ENCODE peak calls at places on chromosomes 7 and 10, in four cellular contexts. N is lower lobe of right lung, H is ovary, M is dorsolateral prefrontal cortex. J is an unnamed sample.
A peak's percentile ranks its signal among the peaks of the same experiment; 100 is the strongest.

GRCh38 chr7:42106562-42106961 is 130.4 kb downstream of the GLI3 start:
- DNase-seq in M (no peak), H (no peak), N (no peak), J (no peak)

GRCh38 chr10:69958232-69958902 is 94.3 kb upstream of the MACROH2A2 start:
- DNase-seq in N (no peak), M (no peak), H (no peak), J (no peak)

GRCh38 chr7:99393363-99394187 is 14.8 kb downstream of the PDAP1 start:
- DNase-seq in H (peak; percentile 67), N (no peak), M (no peak), J (peak; percentile 77)

GRCh38 chr7:152462995-152463713 is 27.4 kb upstream of the KMT2C start:
- DNase-seq in H (no peak), N (no peak), M (peak; percentile 33), J (no peak)

GRCh38 chr10:129743738-129744133 is 220.3 kb downstream of the EBF3 start:
- DNase-seq in N (no peak), M (no peak), H (no peak), J (no peak)

GRCh38 chr10:131841131-131841661 is 59.6 kb upstream of the PPP2R2D start:
- DNase-seq in H (no peak), M (peak; percentile 5), N (peak; percentile 16), J (peak; percentile 38)

GRCh38 chr10:17713133-17713532 is 38.9 kb upstream of the TMEM236 start:
- DNase-seq in N (no peak), M (no peak), H (no peak), J (no peak)

GRCh38 chr10:125162181-125162906 is 2.0 kb upstream of the CTBP2 start:
- DNase-seq in M (no peak), H (peak; percentile 47), N (peak; percentile 55), J (no peak)

GRCh38 chr10:124701038-124701365 is 43.2 kb downstream of the FAM53B start:
- DNase-seq in M (no peak), H (no peak), N (no peak), J (no peak)

GRCh38 chr7:36115448-36116321 is 37.4 kb upstream of the EEPD1 start:
- DNase-seq in N (peak; percentile 79), M (peak; percentile 43), H (peak; percentile 76), J (peak; percentile 85)

GRCh38 chr7:82443801-82444219 is 233 bp upstream of the CACNA2D1 start:
- DNase-seq in H (peak; percentile 85), N (peak; percentile 70), M (peak; percentile 69), J (peak; percentile 86)

GRCh38 chr7:111172573-111172972 is 81.6 kb downstream of the LRRN3 start:
- DNase-seq in N (no peak), M (no peak), H (no peak), J (no peak)

GRCh38 chr7:39825391-39825790 is 124.7 kb upstream of the CDK13 start:
- DNase-seq in H (no peak), M (no peak), N (no peak), J (no peak)

GRCh38 chr7:138945169-138945568 is 36.0 kb downstream of the KIAA1549 start:
- DNase-seq in M (no peak), H (no peak), N (no peak), J (no peak)

GRCh38 chr7:140231779-140232491 is 55.2 kb upstream of the KDM7A start:
- DNase-seq in M (no peak), N (no peak), H (no peak), J (no peak)

GRCh38 chr7:112421666-112422486 is 28.4 kb upstream of the IFRD1 start:
- DNase-seq in N (no peak), H (no peak), M (no peak), J (no peak)

GRCh38 chr7:41051525-41051924 is 651.4 kb downstream of the INHBA start:
- DNase-seq in H (no peak), N (no peak), M (no peak), J (no peak)

GRCh38 chr7:48089415-48089975 is 430 bp downstream of the UPP1 start:
- DNase-seq in H (peak; percentile 66), N (peak; percentile 84), M (no peak), J (peak; percentile 72)

GRCh38 chr7:101952355-101953247 is 135.2 kb downstream of the CUX1 start:
- DNase-seq in N (no peak), M (no peak), H (no peak), J (peak; percentile 27)

GRCh38 chr7:101951757-101952156 is 134.3 kb downstream of the CUX1 start:
- DNase-seq in H (no peak), N (no peak), M (no peak), J (no peak)

GRCh38 chr7:101948650-101949049 is 131.2 kb downstream of the CUX1 start:
- DNase-seq in M (no peak), N (no peak), H (no peak), J (no peak)

GRCh38 chr7:101947899-101948298 is 130.5 kb downstream of the CUX1 start:
- DNase-seq in M (peak; percentile 38), N (no peak), H (peak; percentile 78), J (peak; percentile 83)

GRCh38 chr7:101950450-101951119 is 133.2 kb downstream of the CUX1 start:
- DNase-seq in H (no peak), N (no peak), M (no peak), J (no peak)
- TF ChIP-seq CTCF in H (no peak), N (no peak), M (no peak), J (no peak)

GRCh38 chr7:159031750-159032149 is 112.9 kb downstream of the VIPR2 start:
- DNase-seq in H (no peak), M (no peak), N (no peak), J (no peak)
- H3K27ac ChIP-seq in H (peak overlapping the region; percentile 68), M (no peak overlapping the region), N (no peak overlapping the region), J (peak overlapping the region; percentile 72)

GRCh38 chr10:9443758-9444157 is 1389.3 kb downstream of the GATA3 start:
- DNase-seq in M (no peak), N (no peak), H (no peak), J (no peak)
- TF ChIP-seq CTCF in M (no peak), N (no peak), H (no peak), J (no peak)

DNA sequence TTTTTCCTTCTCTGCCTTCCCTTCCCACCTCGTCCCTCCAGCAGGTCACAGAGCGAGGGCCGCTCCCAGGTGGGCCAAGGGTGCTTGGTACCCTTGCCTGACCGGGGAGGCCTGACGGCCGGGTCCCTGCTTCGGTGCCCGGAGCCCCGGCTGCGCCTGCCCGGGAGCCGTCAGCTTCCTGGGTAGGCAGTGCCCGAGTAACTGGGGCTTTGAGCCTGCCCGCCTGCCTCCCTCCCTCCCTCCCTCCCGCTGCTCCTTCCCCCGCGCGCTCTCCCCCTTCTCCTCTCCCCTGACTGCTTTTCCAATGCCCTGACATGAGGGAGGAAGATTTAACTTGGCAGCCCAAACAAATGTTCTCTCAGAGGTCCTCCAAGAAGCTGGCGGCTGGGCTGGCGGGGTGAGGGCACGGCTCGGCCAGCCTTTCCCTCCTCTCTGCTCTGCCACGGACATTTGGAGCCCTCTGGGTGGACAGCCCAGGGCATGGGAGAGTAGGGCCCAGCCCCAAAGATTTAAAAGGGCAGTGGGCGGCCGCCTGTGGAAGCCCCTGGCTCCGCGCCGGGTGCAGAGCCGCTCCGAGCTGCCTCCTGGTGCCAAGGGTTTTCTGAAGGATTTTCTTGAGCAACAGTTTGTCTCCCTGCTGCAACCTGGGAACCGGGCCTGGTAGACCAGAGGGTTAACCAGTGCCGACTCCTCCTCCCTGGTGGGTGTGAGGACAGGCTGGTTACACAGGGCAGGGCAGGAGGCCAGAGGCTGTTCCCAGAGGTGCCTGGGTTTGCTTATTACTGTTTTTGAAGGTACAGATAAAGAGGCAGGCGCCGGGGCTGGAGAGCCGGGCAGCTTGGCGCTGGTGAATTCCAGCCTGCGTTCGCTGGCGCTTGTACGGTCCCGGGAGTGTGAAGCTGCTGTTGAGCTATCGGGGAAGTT is 2.1 kb downstream of the ZMIZ1 start:
- DNase-seq in N (peak; percentile 95), H (peak; percentile 80), M (peak; percentile 66), J (peak; percentile 95)
- H3K27ac ChIP-seq in N (peak overlapping the region; percentile 95), H (peak overlapping the region; percentile 89), M (peak overlapping the region; percentile 87), J (peak overlapping the region; percentile 97)

DNA sequence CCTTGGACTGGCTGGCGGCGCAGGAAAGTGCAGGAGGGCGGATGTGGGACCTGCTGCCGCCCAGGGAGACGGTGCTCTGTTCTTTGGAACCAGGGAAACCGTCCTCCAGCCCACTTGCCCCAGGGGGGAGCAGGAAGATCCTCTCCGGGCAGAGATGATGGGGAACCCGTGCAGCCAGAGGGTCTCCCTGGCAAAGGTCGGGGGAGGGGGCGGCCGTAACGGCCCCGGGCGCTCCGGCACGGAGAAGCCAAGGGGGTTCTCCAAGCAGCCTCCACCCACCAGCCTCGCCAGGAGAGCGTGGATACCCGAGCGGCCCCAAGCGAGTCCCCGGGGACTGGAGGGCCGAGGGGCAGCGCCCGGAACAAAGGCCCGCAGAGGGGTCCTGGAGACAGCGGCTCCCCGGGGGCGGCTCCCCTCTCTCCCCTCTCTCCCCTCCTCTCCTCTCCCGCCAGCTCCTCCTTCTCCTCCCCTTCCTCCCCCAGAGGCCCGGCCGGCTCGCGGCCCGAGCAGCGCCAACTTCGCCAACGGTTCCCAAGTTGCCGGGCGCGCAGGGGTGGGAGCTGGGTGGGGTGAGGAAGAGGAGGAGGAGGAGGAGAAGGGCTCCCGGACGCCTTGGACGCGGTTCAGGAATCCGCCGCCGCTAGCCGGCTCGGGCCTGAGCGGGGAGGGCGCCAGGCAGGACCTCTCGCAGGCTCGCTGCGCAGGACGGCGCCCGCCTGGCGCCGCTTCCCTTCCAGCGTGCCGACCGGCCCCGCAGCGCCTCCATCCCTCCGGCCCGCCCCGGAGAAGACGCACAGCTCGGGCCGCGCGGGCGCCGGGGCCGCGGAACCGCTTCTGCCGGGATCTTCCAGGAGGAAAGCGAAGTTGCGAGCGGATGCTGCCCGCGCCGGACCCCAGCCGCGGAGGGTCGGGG is at the start of gene CHST3:
- DNase-seq in H (peak; percentile 86), M (no peak), N (peak; percentile 62), J (peak; percentile 92)
- TF ChIP-seq CTCF in H (no peak), M (no peak), N (no peak), J (no peak)

J was measured in psoas muscle.